ENCODE peak calls at places on chromosomes 3 and 15, in five cellular contexts. Y is left ventricle myocardium inferior, C is AG10803, R is fibroblast of lung, B is choroid plexus epithelial cell. N is an unnamed sample.

GRCh38 chr3:123559040-123559861 is 25.6 kb downstream of the HACD2 start:
- DNase-seq in Y (no peak), C (peak), R (peak), B (peak), N (peak)

GRCh38 chr15:68424754-68425390 is 7.1 kb downstream of the ITGA11 start:
- DNase-seq in Y (no peak), C (peak), R (no peak), B (peak), N (no peak)

GRCh38 chr3:52428151-52429005 is 16.5 kb downstream of the SEMA3G start:
- DNase-seq in Y (peak), C (peak), R (peak), B (peak), N (peak)

GRCh38 chr15:70185251-70185711 is 87.6 kb upstream of the TLE3 start:
- DNase-seq in Y (no peak), C (no peak), R (no peak), B (no peak), N (no peak)

GRCh38 chr3:31829011-31829410 is 152.1 kb downstream of the OSBPL10 start:
- DNase-seq in Y (no peak), C (no peak), R (no peak), B (no peak), N (no peak)

GRCh38 chr3:150887031-150887430 is 18.2 kb downstream of the MINDY4B start:
- DNase-seq in Y (no peak), C (no peak), R (no peak), B (peak), N (no peak)

GRCh38 chr3:43246956-43247355 is 39.4 kb upstream of the SNRK start:
- DNase-seq in Y (no peak), C (no peak), R (no peak), B (no peak), N (no peak)

GRCh38 chr3:133444071-133444774 is 44.4 kb downstream of the BFSP2 start:
- DNase-seq in Y (no peak), C (no peak), R (peak), B (peak), N (peak)

GRCh38 chr3:168024537-168024941 is 71.2 kb downstream of the GOLIM4 start:
- DNase-seq in Y (no peak), C (peak), R (peak), B (peak), N (peak)

GRCh38 chr3:127775398-127776109 is 46.8 kb downstream of the MGLL start:
- DNase-seq in Y (peak), C (peak), R (peak), B (peak), N (peak)

GRCh38 chr15:33675246-33675645 is 293.1 kb upstream of the CHRM5 start:
- DNase-seq in Y (no peak), C (peak), R (peak), B (peak), N (peak)

GRCh38 chr3:52435246-52436101 is 9.4 kb downstream of the SEMA3G start:
- DNase-seq in Y (no peak), C (no peak), R (no peak), B (no peak), N (no peak)

GRCh38 chr15:60854858-60855568 is 374.1 kb downstream of the RORA start:
- DNase-seq in Y (no peak), C (no peak), R (no peak), B (peak), N (no peak)

GRCh38 chr15:70096215-70096974 is 1.3 kb downstream of the TLE3 start:
- DNase-seq in Y (no peak), C (peak), R (peak), B (peak), N (peak)

GRCh38 chr3:12350151-12350813 is 61.4 kb downstream of the PPARG start:
- DNase-seq in Y (no peak), C (peak), R (peak), B (peak), N (peak)

GRCh38 chr15:47505712-47506542 is 211.4 kb upstream of the SEMA6D start:
- DNase-seq in Y (no peak), C (peak), R (peak), B (peak), N (peak)

GRCh38 chr3:10157015-10157414 is 7.7 kb upstream of the IRAK2 start:
- DNase-seq in Y (no peak), C (no peak), R (no peak), B (no peak), N (no peak)

GRCh38 chr15:69390575-69390974 is 23.6 kb upstream of the KIF23 start:
- DNase-seq in Y (no peak), C (peak), R (peak), B (no peak), N (peak)

GRCh38 chr3:189727898-189728297 is 96.7 kb downstream of the TP63 start:
- DNase-seq in Y (no peak), C (peak), R (no peak), B (no peak), N (peak)

GRCh38 chr3:109050591-109051167 is 67.3 kb downstream of the MORC1 start:
- DNase-seq in Y (no peak), C (no peak), R (peak), B (peak), N (peak)

GRCh38 chr15:80594091-80594889 is 100.8 kb upstream of the ABHD17C start:
- DNase-seq in Y (no peak), C (no peak), R (no peak), B (no peak), N (no peak)

GRCh38 chr3:190849607-190850006 is 12.9 kb downstream of the GMNC start:
- DNase-seq in Y (no peak), C (no peak), R (no peak), B (no peak), N (no peak)

GRCh38 chr3:152405915-152406802 is 137.4 kb downstream of the MBNL1 start:
- DNase-seq in Y (no peak), C (peak), R (peak), B (peak), N (peak)

GRCh38 chr15:87207945-87208580 is 1048.5 kb downstream of the NTRK3 start:
- DNase-seq in Y (no peak), C (peak), R (peak), B (peak), N (peak)

GRCh38 chr3:190853464-190853863 is 9.0 kb downstream of the GMNC start:
- DNase-seq in Y (no peak), C (no peak), R (no peak), B (no peak), N (no peak)

GRCh38 chr3:119809249-119810017 is 27.5 kb downstream of the NR1I2 start:
- DNase-seq in Y (no peak), C (no peak), R (no peak), B (no peak), N (no peak)

GRCh38 chr3:28667646-28668376 is 319.2 kb upstream of the AZI2 start:
- DNase-seq in Y (peak), C (peak), R (peak), B (peak), N (peak)

GRCh38 chr3:186121271-186121670 is 12.4 kb upstream of the ETV5 start:
- DNase-seq in Y (no peak), C (no peak), R (peak), B (no peak), N (no peak)

GRCh38 chr3:79477242-79477641 is 290.6 kb downstream of the ROBO1 start:
- DNase-seq in Y (no peak), C (no peak), R (no peak), B (no peak), N (no peak)

GRCh38 chr15:60115579-60116415 is 111.7 kb downstream of the FOXB1 start:
- DNase-seq in Y (no peak), C (peak), R (peak), B (peak), N (peak)

GRCh38 chr15:67228286-67228685 is 26.2 kb downstream of the AAGAB start:
- DNase-seq in Y (no peak), C (no peak), R (no peak), B (no peak), N (no peak)

GRCh38 chr3:133476971-133477375 is 77.1 kb downstream of the BFSP2 start:
- DNase-seq in Y (no peak), C (no peak), R (no peak), B (no peak), N (no peak)

GRCh38 chr3:117632191-117632590 is 922.6 kb downstream of the TUSC7 start:
- DNase-seq in Y (no peak), C (no peak), R (no peak), B (no peak), N (no peak)
- H3K4me3 ChIP-seq in Y (no peak), C (no peak), R (no peak), B (no peak), N (no peak)

GRCh38 chr3:58640700-58641372 is 25.7 kb downstream of the FAM3D start:
- DNase-seq in Y (peak), C (peak), R (peak), B (peak), N (peak)
- TF ChIP-seq CTCF in Y (peak), C (peak), R (peak), B (peak), N (peak)

DNA sequence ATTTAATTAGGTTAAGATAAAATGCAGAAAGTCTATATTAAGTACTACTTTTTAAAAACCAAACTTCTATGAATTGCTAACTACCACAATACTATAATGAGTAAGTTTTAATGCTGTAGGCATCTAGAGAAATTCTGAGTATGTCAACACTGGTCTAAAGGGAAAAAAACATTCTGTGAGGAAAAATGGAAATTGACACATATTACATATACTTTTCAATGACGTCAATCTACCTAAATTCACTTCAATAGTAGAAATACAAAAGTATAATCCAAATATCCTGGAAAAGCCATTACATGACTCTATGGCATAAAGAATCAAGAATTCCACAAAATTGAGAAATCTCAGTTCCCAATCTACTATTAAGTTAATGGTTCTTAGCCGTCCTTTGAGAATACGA is 2.2 kb downstream of the SECISBP2L start:
- DNase-seq in Y (no peak), C (no peak), R (no peak), B (no peak), N (no peak)
- H3K4me3 ChIP-seq in Y (peak), C (peak), R (peak), B (no peak), N (no peak)

GRCh38 chr15:83012038-83012490 is 625 bp upstream of the C15orf40 start:
- DNase-seq in Y (no peak), C (peak), R (peak), B (no peak), N (no peak)

GRCh38 chr15:83010709-83011270 is 649 bp downstream of the C15orf40 start:
- DNase-seq in Y (peak), C (peak), R (peak), B (peak), N (peak)

GRCh38 chr15:83015361-83015760 is 3.9 kb upstream of the C15orf40 start:
- DNase-seq in Y (no peak), C (no peak), R (no peak), B (no peak), N (no peak)

GRCh38 chr15:83014205-83014653 is 2.8 kb upstream of the C15orf40 start:
- DNase-seq in Y (no peak), C (no peak), R (no peak), B (no peak), N (no peak)

DNA sequence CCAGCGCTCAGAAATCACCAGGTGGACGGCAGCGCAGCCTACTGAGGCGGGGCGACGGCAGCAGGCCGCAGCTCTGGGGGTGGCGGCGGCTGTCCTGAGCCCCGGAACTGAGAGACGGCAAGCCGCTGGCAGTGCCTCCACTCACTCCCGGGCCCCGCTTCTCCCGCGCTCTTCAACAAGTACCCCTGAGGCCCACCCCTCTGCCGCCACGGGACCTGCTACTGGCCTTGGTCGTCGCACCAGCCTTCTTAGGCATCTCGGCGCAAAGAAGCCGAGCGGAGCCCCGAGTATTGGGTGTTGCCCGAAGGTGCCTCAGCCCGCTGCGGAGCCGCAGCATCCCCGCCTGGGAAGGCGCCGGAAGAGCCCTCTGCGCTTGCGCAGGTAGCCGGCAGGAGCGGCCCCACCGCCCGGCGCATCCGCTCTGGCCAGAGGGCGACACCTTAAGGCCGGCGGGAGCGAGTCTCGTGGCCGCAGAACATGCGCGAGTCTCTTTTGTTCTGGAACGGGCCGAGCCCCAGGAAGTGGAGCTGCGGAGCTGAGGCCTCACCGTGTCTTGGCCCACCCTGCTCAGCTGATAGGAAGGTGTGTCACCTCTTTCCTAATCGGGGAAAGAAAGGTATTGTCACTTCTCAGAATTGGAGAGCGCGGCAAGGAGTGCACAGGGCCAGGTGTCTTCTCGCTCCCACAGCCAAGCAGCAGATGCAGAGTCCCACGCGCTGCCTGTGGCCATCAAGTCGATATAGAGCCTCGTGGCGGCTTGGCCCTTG is at the start of gene C15orf40:
- DNase-seq in Y (peak), C (peak), R (peak), B (peak), N (peak)
- TF ChIP-seq CTCF in Y (peak), C (peak), R (peak), B (peak), N (peak)

GRCh38 chr15:28265334-28266019 is 56.5 kb downstream of the HERC2 start:
- DNase-seq in Y (no peak), C (no peak), R (no peak), B (no peak), N (no peak)
- H3K4me3 ChIP-seq in Y (no peak), C (no peak), R (no peak), B (no peak), N (no peak)

DNA sequence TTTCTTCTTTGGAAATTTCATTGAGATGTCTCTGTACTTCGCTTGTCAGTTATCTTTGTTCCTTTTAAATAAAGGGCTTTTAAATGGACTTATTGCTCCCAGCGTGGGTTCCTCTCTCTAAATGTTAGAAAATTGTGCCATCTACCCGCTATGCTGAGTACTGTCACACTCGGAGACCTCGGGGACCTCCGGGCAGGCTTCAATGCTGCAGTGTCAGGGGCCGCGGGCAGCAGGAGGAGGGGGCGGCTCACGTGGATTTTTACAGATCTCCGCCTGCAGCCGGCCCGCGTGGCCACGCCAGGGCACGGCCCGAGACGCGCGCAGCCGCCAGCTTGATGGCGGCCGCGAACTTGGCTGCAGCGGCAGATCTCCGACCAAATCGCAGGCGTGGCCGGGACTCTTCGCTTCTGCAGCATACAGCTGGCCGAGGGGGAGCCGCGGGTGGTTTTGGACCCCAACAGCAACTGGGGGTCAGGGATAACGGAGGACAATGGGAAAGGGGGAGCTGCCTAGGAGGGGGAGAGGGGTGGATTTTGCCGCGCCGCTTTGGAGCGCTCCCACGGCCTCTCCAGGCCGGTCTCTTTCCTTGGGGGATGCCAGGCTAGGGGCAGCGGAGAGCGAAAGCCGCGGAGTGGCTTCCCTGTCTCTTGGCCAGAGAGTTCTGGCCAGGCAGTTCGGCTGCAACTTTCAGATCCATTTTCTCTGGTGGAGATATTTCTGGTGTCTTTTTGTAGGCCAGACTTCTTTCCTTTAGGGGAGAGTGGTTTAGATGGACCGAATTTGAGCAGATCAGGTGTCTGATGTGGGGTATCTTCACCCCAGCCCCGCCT is 15.3 kb downstream of the NR2F2 start:
- DNase-seq in Y (peak), C (peak), R (peak), B (peak), N (peak)
- TF ChIP-seq CTCF in Y (peak), C (peak), R (peak), B (peak), N (peak)

DNA sequence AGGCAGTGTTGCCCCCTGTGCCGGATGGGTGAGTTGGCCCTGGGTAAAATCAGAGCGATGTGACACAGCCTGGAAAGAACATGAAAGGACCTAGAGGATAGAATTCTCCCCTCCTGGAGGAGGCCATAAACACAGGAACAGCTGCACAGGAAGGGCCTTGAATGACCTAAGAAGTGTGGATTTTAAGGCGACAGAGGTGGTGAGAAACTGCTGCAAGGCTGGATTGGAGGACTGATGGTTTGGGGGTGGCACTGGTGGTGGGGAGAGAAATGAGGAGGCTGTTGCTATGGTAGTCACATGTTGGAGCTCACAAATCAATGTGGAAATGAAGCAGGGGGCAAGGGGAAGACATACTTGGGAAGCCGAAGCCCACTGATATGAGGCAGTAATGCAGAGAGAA is 13.8 kb downstream of the XIRP1 start:
- DNase-seq in Y (no peak), C (peak), R (peak), B (peak), N (peak)
- H3K4me3 ChIP-seq in Y (peak), C (no peak), R (peak), B (no peak), N (no peak)

GRCh38 chr3:67781218-67781617 is 126.8 kb upstream of the SUCLG2 start:
- DNase-seq in Y (no peak), C (no peak), R (no peak), B (no peak), N (no peak)
- TF ChIP-seq CTCF in Y (no peak), C (no peak), R (no peak), B (no peak), N (no peak)

DNA sequence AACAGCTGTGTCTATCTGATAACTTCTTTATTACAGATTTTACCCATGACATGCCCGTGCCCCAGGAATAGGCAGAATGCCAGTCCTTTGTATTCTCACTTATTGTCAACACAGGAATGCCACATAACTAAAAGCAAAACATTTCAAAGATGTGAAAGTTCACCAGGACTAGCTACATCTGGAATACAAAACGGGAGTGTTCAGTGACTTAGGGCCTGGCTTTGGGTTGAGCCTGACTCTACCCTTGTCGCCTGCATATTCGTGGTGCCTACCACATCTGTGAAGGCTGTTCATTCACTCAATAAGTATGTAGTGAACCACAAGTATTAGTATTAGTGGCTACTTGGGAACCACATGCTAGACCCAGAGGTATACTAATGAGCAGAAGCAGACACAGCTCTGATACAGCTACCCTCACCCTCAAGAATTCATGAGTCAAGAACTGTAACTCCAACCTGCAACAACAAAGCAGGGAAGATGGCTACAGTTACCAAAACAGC is 2.8 kb downstream of the TNFSF10 start:
- DNase-seq in Y (no peak), C (peak), R (peak), B (peak), N (peak)
- H3K4me3 ChIP-seq in Y (peak), C (no peak), R (no peak), B (no peak), N (no peak)

N was measured in astrocyte of the spinal cord.